ENCODE peak calls at places on chromosome 17, in four cellular contexts. Z is CD8-positive, alpha-beta memory T cell; I is breast epithelium; B is A549. X is an unnamed sample. For H3K4me1, the result is how much of the 10 kb centered on the place peaks cover.

GRCh38 chr17:17119533-17119932 is 77.3 kb downstream of the MPRIP start:
- DNase-seq in I (no peak), B (no peak), Z (peak), X (peak)

GRCh38 chr17:58755577-58756245 is at the start of gene PPM1E:
- DNase-seq in Z (peak), B (peak), I (no peak), X (peak)

GRCh38 chr17:79950711-79951110 is 85.0 kb downstream of the TBC1D16 start:
- DNase-seq in Z (no peak), B (no peak), I (no peak), X (no peak)

GRCh38 chr17:66272699-66273390 is 29.6 kb upstream of the PRKCA start:
- DNase-seq in Z (no peak), B (peak), I (no peak), X (peak)

GRCh38 chr17:35743911-35744328 is 9.1 kb downstream of the GAS2L2 start:
- DNase-seq in B (no peak), I (no peak), Z (no peak), X (peak)

GRCh38 chr17:56891751-56892150 is 22.1 kb downstream of the TRIM25 start:
- DNase-seq in I (no peak), Z (peak), B (no peak), X (peak)

GRCh38 chr17:39996162-39996561 is 15.6 kb downstream of the PSMD3 start:
- DNase-seq in I (no peak), B (no peak), Z (no peak), X (no peak)

GRCh38 chr17:55134486-55135157 is 130.1 kb upstream of the HLF start:
- DNase-seq in I (no peak), B (no peak), Z (no peak), X (no peak)

GRCh38 chr17:76091526-76092285 is 11.9 kb downstream of the EXOC7 start:
- DNase-seq in Z (no peak), I (no peak), B (no peak), X (no peak)

GRCh38 chr17:35099929-35100328 is 19.7 kb downstream of the RAD51D start:
- DNase-seq in Z (no peak), I (no peak), B (no peak), X (no peak)

GRCh38 chr17:1011138-1011537 is 14.2 kb downstream of the TIMM22 start:
- DNase-seq in B (no peak), I (no peak), Z (no peak), X (no peak)

GRCh38 chr17:13626703-13627102 is 25.0 kb upstream of the HS3ST3A1 start:
- DNase-seq in I (no peak), B (peak), Z (no peak), X (no peak)

GRCh38 chr17:66508896-66509843 is 206.8 kb downstream of the PRKCA start:
- DNase-seq in I (no peak), B (peak), Z (no peak), X (no peak)

GRCh38 chr17:79146562-79146961 is 71.9 kb downstream of the ENGASE start:
- DNase-seq in Z (no peak), B (no peak), I (no peak), X (no peak)

GRCh38 chr17:49015924-49016774 is 19.0 kb downstream of the IGF2BP1 start:
- DNase-seq in I (no peak), B (peak), Z (no peak), X (no peak)

GRCh38 chr17:61401280-61402072 is 1.8 kb downstream of the TBX2 start:
- DNase-seq in I (no peak), B (no peak), Z (no peak), X (no peak)

GRCh38 chr17:69470702-69471101 is 56.2 kb downstream of the MAP2K6 start:
- DNase-seq in Z (no peak), B (no peak), I (no peak), X (no peak)

GRCh38 chr17:7515912-7516610 is 31.9 kb downstream of the POLR2A start:
- DNase-seq in B (no peak), I (no peak), Z (no peak), X (no peak)

GRCh38 chr17:3727041-3727440 is 3.3 kb downstream of the HASPIN start:
- DNase-seq in Z (no peak), I (no peak), B (no peak), X (no peak)

GRCh38 chr17:42287305-42288077 is 807 bp upstream of the STAT5A start:
- DNase-seq in I (peak), Z (peak), B (no peak), X (peak)

GRCh38 chr17:79715318-79716182 is 15.2 kb upstream of the ENPP7 start:
- DNase-seq in Z (no peak), I (no peak), B (no peak), X (no peak)

GRCh38 chr17:27751166-27751565 is 49.2 kb downstream of the NOS2 start:
- DNase-seq in I (no peak), Z (no peak), B (no peak), X (no peak)

GRCh38 chr17:49000943-49001342 is 3.8 kb downstream of the IGF2BP1 start:
- DNase-seq in I (no peak), B (no peak), Z (no peak), X (no peak)

GRCh38 chr17:65198653-65199382 is 61.6 kb downstream of the RGS9 start:
- DNase-seq in B (peak), Z (peak), I (peak), X (no peak)

GRCh38 chr17:61869138-61869537 is 5.8 kb upstream of the BRIP1 start:
- DNase-seq in Z (no peak), I (no peak), B (no peak), X (no peak)

GRCh38 chr17:8552582-8553320 is 77.8 kb downstream of the MYH10 start:
- DNase-seq in I (no peak), B (no peak), Z (no peak), X (no peak)

GRCh38 chr17:31472137-31472536 is 80.7 kb downstream of the RAB11FIP4 start:
- DNase-seq in B (no peak), I (no peak), Z (no peak), X (no peak)

GRCh38 chr17:64174686-64175456 is 44.9 kb upstream of the ERN1 start:
- DNase-seq in I (no peak), Z (no peak), B (no peak), X (peak)

GRCh38 chr17:50511058-50511457 is 2.8 kb downstream of the MYCBPAP start:
- DNase-seq in I (no peak), B (no peak), Z (peak), X (no peak)

GRCh38 chr17:32819035-32819434 is 57.9 kb downstream of the MYO1D start:
- DNase-seq in I (no peak), Z (no peak), B (no peak), X (no peak)

GRCh38 chr17:55769625-55770000 is 18.8 kb downstream of the PCTP start:
- DNase-seq in I (no peak), Z (no peak), B (no peak), X (no peak)

GRCh38 chr17:40484973-40485530 is 16.4 kb downstream of the TNS4 start:
- DNase-seq in B (no peak), Z (no peak), I (no peak), X (no peak)

GRCh38 chr17:55635253-55635766 is 87.4 kb downstream of the TMEM100 start:
- DNase-seq in Z (no peak), I (no peak), B (no peak), X (no peak)

GRCh38 chr17:74812109-74812864 is 36.1 kb upstream of the NAT9 start:
- DNase-seq in B (no peak), Z (no peak), I (no peak), X (peak)
- H3K4me1 ChIP-seq in B (under half), Z (under half), I (under half), X (under half)

GRCh38 chr17:68460096-68460495 is 2.8 kb upstream of the WIPI1 start:
- DNase-seq in B (no peak), Z (no peak), I (no peak), X (no peak)

GRCh38 chr17:68461122-68461539 is 3.8 kb upstream of the WIPI1 start:
- DNase-seq in I (no peak), B (no peak), Z (no peak), X (no peak)

GRCh38 chr17:68459030-68459376 is 1.7 kb upstream of the WIPI1 start:
- DNase-seq in I (no peak), B (no peak), Z (no peak), X (no peak)

GRCh38 chr17:68461589-68461988 is 4.3 kb upstream of the WIPI1 start:
- DNase-seq in B (no peak), I (no peak), Z (no peak), X (no peak)

DNA sequence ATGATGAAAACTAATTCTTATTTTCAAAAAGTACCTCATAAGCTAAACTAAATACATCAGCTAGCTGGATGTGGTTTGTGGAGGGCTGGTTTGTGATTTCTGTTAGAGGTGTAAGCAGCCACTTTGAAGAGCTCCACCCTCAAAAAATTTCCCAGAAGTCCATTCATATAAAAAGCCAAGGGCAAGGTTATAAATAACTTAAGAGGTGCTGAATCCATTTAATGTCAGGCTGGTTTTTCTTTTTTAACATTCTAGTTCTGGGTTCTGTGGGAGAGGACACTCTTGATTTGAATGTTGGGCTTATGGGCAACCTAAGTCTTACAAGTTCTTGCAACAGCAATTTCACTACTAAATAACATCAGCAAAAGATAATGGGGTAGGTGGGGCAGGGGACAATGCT is 3.4 kb upstream of the WIPI1 start:
- DNase-seq in I (no peak), Z (peak), B (no peak), X (no peak)
- H3K4me1 ChIP-seq in I (under half), Z (half or more), B (under half), X (under half)

DNA sequence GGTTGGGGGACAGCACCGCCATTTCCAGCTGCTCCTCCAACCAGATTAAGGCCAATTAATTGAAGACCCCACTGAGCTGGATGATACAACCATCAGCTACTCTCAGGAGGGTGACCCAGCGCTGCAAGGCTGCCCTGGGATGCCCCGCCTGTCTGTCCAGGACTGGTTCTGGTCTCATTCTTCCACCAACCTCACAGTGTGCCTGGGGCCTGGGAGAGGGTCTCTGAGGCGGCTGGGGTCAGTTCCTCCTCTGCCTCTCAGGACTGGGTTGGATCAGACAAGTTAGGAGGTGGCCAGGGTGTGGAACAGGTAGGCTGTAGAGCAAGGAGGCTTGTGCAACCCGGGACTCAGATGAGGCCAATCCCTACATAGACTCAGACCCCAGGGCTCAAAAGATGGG is 98.6 kb downstream of the SDK2 start:
- DNase-seq in Z (no peak), I (no peak), B (no peak), X (no peak)
- H3K4me1 ChIP-seq in Z (under half), I (under half), B (under half), X (under half)

DNA sequence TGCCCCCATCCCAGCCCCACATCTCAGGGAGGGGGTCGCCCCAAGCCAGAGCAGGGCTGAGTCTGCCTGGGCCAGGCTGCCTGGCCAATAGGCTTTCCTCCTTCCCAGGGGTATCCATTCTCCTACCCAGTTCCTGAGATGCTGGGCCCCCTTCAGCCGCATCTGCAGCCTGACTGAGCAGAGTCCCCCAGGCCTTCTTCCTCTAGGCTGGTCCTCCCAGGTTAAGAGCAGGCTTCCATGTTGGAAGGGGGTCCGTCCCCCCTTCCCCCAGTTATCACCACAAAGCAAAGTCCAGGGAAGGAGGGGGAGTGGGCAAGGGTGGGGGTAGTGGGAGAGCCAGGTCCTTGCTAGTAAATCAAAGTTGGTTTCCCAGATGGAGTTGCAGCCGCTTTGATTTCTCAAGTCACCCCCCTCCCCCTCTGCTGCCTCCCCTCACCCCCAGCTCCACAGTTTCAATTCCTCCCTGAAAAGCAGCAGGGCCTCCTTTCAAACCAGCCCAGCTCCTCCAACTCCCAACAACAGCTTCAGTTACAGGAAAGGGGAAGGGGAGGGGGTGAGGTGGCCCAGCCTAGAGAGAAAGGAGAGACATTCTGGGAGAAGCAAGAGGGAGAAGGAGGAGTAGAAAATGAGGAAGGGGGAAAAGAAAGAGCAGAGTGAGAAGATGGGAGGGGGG is 9.5 kb upstream of the FZD2 start:
- DNase-seq in I (no peak), Z (no peak), B (no peak), X (no peak)
- H3K4me1 ChIP-seq in I (under half), Z (under half), B (half or more), X (under half)

DNA sequence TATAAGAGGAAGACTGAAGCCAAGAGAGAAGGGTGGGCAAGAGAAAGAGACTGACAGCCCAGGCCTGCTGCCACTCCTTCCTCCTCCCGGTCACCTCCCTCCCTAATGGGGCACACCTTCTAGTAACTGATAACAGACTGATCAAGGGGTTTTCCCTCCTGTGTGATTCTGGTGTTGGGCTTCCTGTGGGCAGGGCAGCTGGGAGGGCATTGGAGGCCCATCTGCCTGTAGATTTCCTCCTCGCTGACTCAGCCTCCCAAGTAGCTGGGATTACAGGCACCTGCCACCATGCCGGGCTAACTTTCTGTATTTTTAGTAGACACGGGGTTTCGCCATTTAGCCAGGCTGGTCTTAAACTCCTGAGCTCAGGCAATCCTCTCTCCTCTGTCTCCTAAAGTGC is 16.2 kb downstream of the CA4 start:
- DNase-seq in I (no peak), Z (no peak), B (no peak), X (no peak)
- H3K4me1 ChIP-seq in I (under half), Z (under half), B (under half), X (under half)

GRCh38 chr17:63042443-63042842 is 76.4 kb downstream of the TANC2 start:
- DNase-seq in I (no peak), B (no peak), Z (no peak), X (no peak)
- H3K4me1 ChIP-seq in I (under half), B (half or more), Z (under half), X (under half)

DNA sequence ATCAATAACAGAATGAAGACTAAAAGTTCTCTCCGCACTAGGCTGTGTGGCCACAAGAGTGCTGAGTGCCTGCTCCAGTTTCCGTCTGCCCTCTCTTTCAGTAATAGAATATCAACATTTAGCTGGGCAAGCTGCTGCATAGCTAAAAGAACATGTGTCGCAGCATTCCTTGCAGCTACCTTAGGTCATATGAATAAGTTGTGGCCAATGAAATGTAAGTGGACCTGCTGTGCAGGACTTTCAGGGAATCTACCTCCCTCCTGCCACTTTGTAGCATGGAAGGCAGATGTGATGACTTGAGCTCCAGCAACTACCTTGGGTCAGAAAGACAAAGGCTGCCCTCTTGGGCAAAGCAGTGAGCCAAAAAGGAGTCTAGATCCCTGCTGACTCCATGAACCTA is 25.4 kb downstream of the SLC39A11 start:
- DNase-seq in I (no peak), Z (no peak), B (no peak), X (no peak)
- H3K4me1 ChIP-seq in I (under half), Z (under half), B (under half), X (under half)

GRCh38 chr17:10022416-10022815 is 117.3 kb upstream of the RCVRN start:
- DNase-seq in I (no peak), Z (no peak), B (no peak), X (no peak)

GRCh38 chr17:10025224-10025623 is 120.2 kb upstream of the RCVRN start:
- DNase-seq in B (no peak), Z (no peak), I (no peak), X (no peak)

GRCh38 chr17:10021239-10021638 is 116.2 kb upstream of the RCVRN start:
- DNase-seq in I (no peak), B (no peak), Z (no peak), X (peak)

GRCh38 chr17:10018461-10018891 is 113.4 kb upstream of the RCVRN start:
- DNase-seq in B (no peak), Z (no peak), I (no peak), X (no peak)

GRCh38 chr17:10019941-10020403 is 114.9 kb upstream of the RCVRN start:
- DNase-seq in I (no peak), B (no peak), Z (no peak), X (no peak)
- H3K4me1 ChIP-seq in I (under half), B (under half), Z (under half), X (under half)

GRCh38 chr17:82244413-82245140 is 15.7 kb downstream of the SLC16A3 start:
- DNase-seq in Z (no peak), I (no peak), B (no peak), X (peak)
- H3K4me1 ChIP-seq in Z (under half), I (under half), B (half or more), X (half or more)

GRCh38 chr17:9911089-9911488 is 6.0 kb upstream of the RCVRN start:
- DNase-seq in Z (no peak), I (no peak), B (no peak), X (no peak)

GRCh38 chr17:9907131-9907530 is 2.1 kb upstream of the RCVRN start:
- DNase-seq in Z (no peak), B (no peak), I (no peak), X (no peak)

GRCh38 chr17:9907883-9908648 is 3.0 kb upstream of the RCVRN start:
- DNase-seq in Z (no peak), I (no peak), B (no peak), X (no peak)

GRCh38 chr17:9906616-9907015 is 1.5 kb upstream of the RCVRN start:
- DNase-seq in B (no peak), Z (no peak), I (no peak), X (no peak)

DNA sequence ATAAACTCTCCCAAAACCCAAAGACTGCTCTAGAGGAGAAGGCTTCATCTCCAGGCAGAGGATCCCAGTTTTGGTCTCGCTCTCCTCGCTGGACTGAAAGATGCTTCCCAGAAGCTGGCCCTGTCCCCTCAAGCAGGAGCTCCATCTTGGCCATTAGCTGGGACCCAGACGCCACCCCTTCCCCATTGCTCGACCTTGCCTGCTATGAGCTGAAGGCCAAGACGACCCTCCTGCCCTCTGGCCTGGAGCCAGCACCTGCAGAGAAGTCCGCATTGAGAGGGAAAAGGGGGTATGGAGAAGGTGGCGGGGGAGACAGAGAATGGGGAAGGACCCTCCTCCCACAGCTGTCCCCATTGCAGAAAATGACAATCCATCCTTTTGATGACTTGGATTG is 3.6 kb upstream of the RCVRN start:
- DNase-seq in I (no peak), B (no peak), Z (no peak), X (no peak)
- H3K4me1 ChIP-seq in I (under half), B (under half), Z (under half), X (under half)

X was measured in testis.